ENCODE peak calls at places on chromosomes 1 and 21, in five cellular contexts. G is endothelial cell, V is GOT3, X is GM23338, C is body of pancreas. Y is an unnamed sample.

GRCh38 chr21:36428789-36429671 is 43.8 kb downstream of the CHAF1B start:
- DNase-seq in G (no peak), V (no peak), X (no peak), C (no peak), Y (peak)

GRCh38 chr1:112504002-112504401 is 4.8 kb upstream of the WNT2B start:
- DNase-seq in G (no peak), V (no peak), X (no peak), C (no peak), Y (no peak)

GRCh38 chr1:153404768-153405167 is 11.6 kb upstream of the S100A7A start:
- DNase-seq in G (peak), V (no peak), X (peak), C (peak), Y (peak)

GRCh38 chr1:186839077-186839400 is 10.3 kb downstream of the PLA2G4A start:
- DNase-seq in G (no peak), V (no peak), X (no peak), C (no peak), Y (no peak)

GRCh38 chr1:221711156-221711577 is 30.7 kb downstream of the DUSP10 start:
- DNase-seq in G (no peak), V (no peak), X (no peak), C (peak), Y (no peak)

GRCh38 chr1:241408170-241408569 is 51.2 kb upstream of the RGS7 start:
- DNase-seq in G (no peak), V (no peak), X (peak), C (no peak), Y (peak)

GRCh38 chr21:33801424-33802405 is 113.9 kb downstream of the ATP5PO start:
- DNase-seq in G (no peak), V (no peak), X (peak), C (peak), Y (no peak)

GRCh38 chr1:65344171-65344570 is 34.8 kb downstream of the DNAJC6 start:
- DNase-seq in G (no peak), V (no peak), X (no peak), C (no peak), Y (no peak)

GRCh38 chr1:152111515-152111968 is 3.7 kb downstream of the TCHH start:
- DNase-seq in G (peak), V (no peak), X (peak), C (peak), Y (no peak)

GRCh38 chr1:164891615-164892014 is 332.6 kb downstream of the PBX1 start:
- DNase-seq in G (no peak), V (no peak), X (peak), C (no peak), Y (no peak)

GRCh38 chr21:32569261-32570230 is 15.8 kb downstream of the TCP10L start:
- DNase-seq in G (peak), V (peak), X (peak), C (peak), Y (peak)

GRCh38 chr1:32042330-32042729 is 28.7 kb downstream of the KHDRBS1 start:
- DNase-seq in G (no peak), V (no peak), X (no peak), C (no peak), Y (no peak)

GRCh38 chr1:31020007-31020790 is 45.3 kb downstream of the PUM1 start:
- DNase-seq in G (no peak), V (no peak), X (no peak), C (peak), Y (no peak)

GRCh38 chr1:72540674-72541073 is 258.3 kb upstream of the NEGR1 start:
- DNase-seq in G (no peak), V (no peak), X (no peak), C (no peak), Y (no peak)

GRCh38 chr1:228166170-228166936 is 749 bp downstream of the IBA57 start:
- DNase-seq in G (peak), V (peak), X (peak), C (peak), Y (peak)

GRCh38 chr1:35748326-35748725 is 21.5 kb downstream of the CLSPN start:
- DNase-seq in G (no peak), V (no peak), X (no peak), C (no peak), Y (no peak)

GRCh38 chr21:34890724-34891609 is 158.1 kb downstream of the RUNX1 start:
- DNase-seq in G (peak), V (no peak), X (peak), C (peak), Y (peak)